ENCODE peak calls at places on chromosomes 7 and 10, in five cellular contexts. One of them, this sample, is unnamed.

GRCh38 chr7:4682621-4683042 is 537 bp downstream of the FOXK1 start:
- DNase-seq in trophoblast cell: peak; percentile 66
- DNase-seq in H1: peak; percentile 54
- DNase-seq in mesenchymal stem cell: peak; percentile 49
- DNase-seq in H9: peak; percentile 37
- DNase-seq in this sample: no peak

GRCh38 chr10:109852004-109852717 is 71.2 kb downstream of the XPNPEP1 start:
- DNase-seq in trophoblast cell: peak; percentile 75
- DNase-seq in H1: peak; percentile 93
- DNase-seq in mesenchymal stem cell: peak; percentile 71
- DNase-seq in H9: peak; percentile 77
- DNase-seq in this sample: peak; percentile 79

GRCh38 chr7:121327671-121328070 is 1.1 kb upstream of the WNT16 start:
- DNase-seq in trophoblast cell: no peak
- DNase-seq in H1: no peak
- DNase-seq in mesenchymal stem cell: no peak
- DNase-seq in H9: no peak
- DNase-seq in this sample: no peak

GRCh38 chr10:1114355-1115261 is 58.4 kb downstream of the WDR37 start:
- DNase-seq in trophoblast cell: no peak
- DNase-seq in H1: no peak
- DNase-seq in mesenchymal stem cell: no peak
- DNase-seq in H9: no peak
- DNase-seq in this sample: no peak

GRCh38 chr10:58350619-58351323 is 16.0 kb downstream of the UBE2D1 start:
- DNase-seq in trophoblast cell: peak; percentile 81
- DNase-seq in H1: no peak
- DNase-seq in mesenchymal stem cell: no peak
- DNase-seq in H9: no peak
- DNase-seq in this sample: no peak

GRCh38 chr10:119078422-119079179 is 2.0 kb downstream of the EIF3A start:
- DNase-seq in trophoblast cell: no peak
- DNase-seq in H1: no peak
- DNase-seq in mesenchymal stem cell: no peak
- DNase-seq in H9: no peak
- DNase-seq in this sample: no peak

GRCh38 chr7:39951156-39951942 is 1.3 kb downstream of the CDK13 start:
- DNase-seq in trophoblast cell: peak; percentile 58
- DNase-seq in H1: peak; percentile 78
- DNase-seq in mesenchymal stem cell: peak; percentile 77
- DNase-seq in H9: peak; percentile 77
- DNase-seq in this sample: peak; percentile 62

GRCh38 chr10:126017961-126018560 is 121.7 kb downstream of the FANK1 start:
- DNase-seq in trophoblast cell: no peak
- DNase-seq in H1: no peak
- DNase-seq in mesenchymal stem cell: peak; percentile 17
- DNase-seq in H9: no peak
- DNase-seq in this sample: no peak

GRCh38 chr7:102082693-102083385 is 203.8 kb upstream of the SH2B2 start:
- DNase-seq in trophoblast cell: peak; percentile 76
- DNase-seq in H1: no peak
- DNase-seq in mesenchymal stem cell: no peak
- DNase-seq in H9: no peak
- DNase-seq in this sample: no peak

GRCh38 chr10:12701696-12702095 is 299.8 kb downstream of the CCDC3 start:
- DNase-seq in trophoblast cell: no peak
- DNase-seq in H1: no peak
- DNase-seq in mesenchymal stem cell: peak; percentile 59
- DNase-seq in H9: no peak
- DNase-seq in this sample: no peak

GRCh38 chr7:43753401-43753800 is 5.1 kb upstream of the BLVRA start:
- DNase-seq in trophoblast cell: no peak
- DNase-seq in H1: no peak
- DNase-seq in mesenchymal stem cell: no peak
- DNase-seq in H9: no peak
- DNase-seq in this sample: no peak

GRCh38 chr7:70132802-70133201 is 534.5 kb downstream of the AUTS2 start:
- DNase-seq in trophoblast cell: no peak
- DNase-seq in H1: no peak
- DNase-seq in mesenchymal stem cell: no peak
- DNase-seq in H9: no peak
- DNase-seq in this sample: no peak

GRCh38 chr10:21628023-21628422 is 94.0 kb downstream of the MLLT10 start:
- DNase-seq in trophoblast cell: no peak
- DNase-seq in H1: no peak
- DNase-seq in mesenchymal stem cell: no peak
- DNase-seq in H9: no peak
- DNase-seq in this sample: no peak

GRCh38 chr10:21627331-21627730 is 93.3 kb downstream of the MLLT10 start:
- DNase-seq in trophoblast cell: no peak
- DNase-seq in H1: no peak
- DNase-seq in mesenchymal stem cell: no peak
- DNase-seq in H9: no peak
- DNase-seq in this sample: no peak

GRCh38 chr10:21624951-21625350 is 90.9 kb downstream of the MLLT10 start:
- DNase-seq in trophoblast cell: no peak
- DNase-seq in H1: no peak
- DNase-seq in mesenchymal stem cell: no peak
- DNase-seq in H9: no peak
- DNase-seq in this sample: no peak

GRCh38 chr10:21625623-21626229 is 91.7 kb downstream of the MLLT10 start:
- DNase-seq in trophoblast cell: no peak
- DNase-seq in H1: no peak
- DNase-seq in mesenchymal stem cell: no peak
- DNase-seq in H9: no peak
- DNase-seq in this sample: no peak

DNA sequence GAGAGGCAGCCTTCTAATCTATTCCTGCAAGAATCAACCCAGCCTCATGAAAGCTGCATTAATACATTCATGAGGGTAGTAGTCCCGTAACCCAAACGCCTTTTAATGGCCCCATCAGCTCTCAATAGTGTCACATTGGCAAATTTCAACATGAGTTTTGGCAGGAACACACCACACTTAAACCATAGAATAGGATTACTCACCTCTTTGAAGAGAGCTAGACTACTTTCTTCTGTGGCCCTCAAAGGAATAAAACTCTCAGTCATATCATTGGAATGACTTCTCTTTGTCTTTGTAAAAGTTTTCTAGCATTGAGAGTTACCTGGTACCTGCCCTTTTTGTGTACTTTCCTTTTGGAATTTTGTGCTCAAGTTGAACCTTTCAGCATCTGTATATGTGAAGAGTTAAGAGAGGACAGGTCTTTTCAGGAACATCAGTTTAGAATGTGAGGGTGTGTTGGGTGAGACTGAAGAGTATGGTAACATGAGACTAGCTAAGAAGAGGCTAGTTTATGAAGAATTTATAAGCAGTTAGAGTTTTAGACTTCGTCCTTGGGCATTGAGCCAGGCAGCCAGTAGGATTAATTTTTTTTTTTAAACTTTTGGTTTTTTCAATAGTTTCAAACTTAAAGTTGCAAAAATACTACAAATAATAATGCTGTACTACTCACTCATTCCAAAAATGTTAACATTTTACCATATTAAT is 92.6 kb downstream of the MLLT10 start:
- DNase-seq in trophoblast cell: no peak
- DNase-seq in H1: no peak
- DNase-seq in mesenchymal stem cell: no peak
- DNase-seq in H9: no peak
- DNase-seq in this sample: no peak
- H2BK12ac ChIP-seq in trophoblast cell: no peak overlapping the region
- H2BK12ac ChIP-seq in H1: no peak overlapping the region
- H2BK12ac ChIP-seq in mesenchymal stem cell: no peak overlapping the region
- H2BK12ac ChIP-seq in H9: no peak overlapping the region
- H2BK12ac ChIP-seq in this sample: no peak overlapping the region

DNA sequence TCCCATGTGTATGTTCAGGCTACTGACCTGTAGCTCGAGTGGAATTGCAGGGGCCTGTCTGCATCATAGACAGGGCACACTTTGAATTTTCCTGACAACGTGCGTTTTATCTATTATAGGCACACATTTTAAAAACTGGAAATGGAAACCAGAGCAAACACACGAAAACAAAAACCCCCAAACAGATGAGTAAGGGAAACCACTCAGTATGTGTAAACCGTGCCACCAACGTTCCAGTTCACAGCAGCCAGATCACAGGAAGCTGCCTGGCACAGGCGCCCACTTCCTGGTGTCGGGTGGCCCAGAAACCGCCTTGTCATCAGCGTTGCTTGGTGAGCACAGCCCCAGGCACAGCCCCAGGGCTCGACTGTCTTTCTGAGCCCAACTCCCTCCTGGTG is 34.5 kb upstream of the DNAJB6 start:
- DNase-seq in trophoblast cell: peak; percentile 95
- DNase-seq in H1: no peak
- DNase-seq in mesenchymal stem cell: no peak
- DNase-seq in H9: peak; percentile 63
- DNase-seq in this sample: no peak
- H3K4me2 ChIP-seq in trophoblast cell: no peak overlapping the region
- H3K4me2 ChIP-seq in H1: no peak overlapping the region
- H3K4me2 ChIP-seq in mesenchymal stem cell: no peak overlapping the region
- H3K4me2 ChIP-seq in H9: no peak overlapping the region
- H3K4me2 ChIP-seq in this sample: no peak overlapping the region

GRCh38 chr10:128870830-128871597 is 596.0 kb upstream of the MGMT start:
- DNase-seq in trophoblast cell: no peak
- DNase-seq in H1: peak; percentile 35
- DNase-seq in mesenchymal stem cell: no peak
- DNase-seq in H9: no peak
- DNase-seq in this sample: no peak

GRCh38 chr10:128867819-128868218 is 599.2 kb upstream of the MGMT start:
- DNase-seq in trophoblast cell: no peak
- DNase-seq in H1: no peak
- DNase-seq in mesenchymal stem cell: no peak
- DNase-seq in H9: no peak
- DNase-seq in this sample: no peak

GRCh38 chr10:128868481-128868880 is 598.6 kb upstream of the MGMT start:
- DNase-seq in trophoblast cell: no peak
- DNase-seq in H1: peak; percentile 8
- DNase-seq in mesenchymal stem cell: no peak
- DNase-seq in H9: no peak
- DNase-seq in this sample: no peak

GRCh38 chr10:128867119-128867518 is 599.9 kb upstream of the MGMT start:
- DNase-seq in trophoblast cell: no peak
- DNase-seq in H1: peak; percentile 4
- DNase-seq in mesenchymal stem cell: no peak
- DNase-seq in H9: no peak
- DNase-seq in this sample: no peak

DNA sequence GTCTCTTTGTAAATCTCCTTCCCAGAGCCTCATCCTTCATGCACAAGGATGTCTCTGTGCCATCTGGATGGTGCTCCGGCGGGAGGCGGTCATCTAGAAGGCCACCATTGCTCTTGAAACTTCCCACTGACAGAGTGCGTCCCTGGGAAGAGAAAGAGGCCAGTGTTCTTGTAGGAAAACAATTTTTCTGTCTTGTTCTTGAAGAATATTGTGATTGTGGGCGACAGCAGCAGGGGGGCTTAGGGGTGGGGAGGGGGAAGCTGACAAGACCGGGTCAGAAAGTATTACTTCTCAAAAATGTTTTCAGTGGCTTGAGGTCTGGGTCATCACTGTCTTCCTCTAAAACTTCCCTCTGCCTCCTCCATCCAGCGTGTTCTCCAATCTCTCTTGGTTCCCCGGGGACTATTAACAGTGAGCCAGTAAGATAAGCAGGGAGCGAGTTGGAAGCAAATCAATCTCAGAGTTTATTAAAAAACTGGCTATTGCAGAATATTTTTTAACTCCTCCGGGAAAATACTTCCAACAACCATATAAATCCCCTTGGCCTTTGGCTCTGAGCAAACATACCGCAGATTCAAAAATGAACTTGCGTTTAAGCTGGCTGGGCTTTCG is 597.8 kb upstream of the MGMT start:
- DNase-seq in trophoblast cell: no peak
- DNase-seq in H1: peak; percentile 6
- DNase-seq in mesenchymal stem cell: no peak
- DNase-seq in H9: no peak
- DNase-seq in this sample: no peak
- H2BK12ac ChIP-seq in trophoblast cell: no peak overlapping the region
- H2BK12ac ChIP-seq in H1: no peak overlapping the region
- H2BK12ac ChIP-seq in mesenchymal stem cell: no peak overlapping the region
- H2BK12ac ChIP-seq in H9: no peak overlapping the region
- H2BK12ac ChIP-seq in this sample: no peak overlapping the region

GRCh38 chr10:123269017-123269552 is 114.9 kb downstream of the BUB3 start:
- DNase-seq in trophoblast cell: peak; percentile 44
- DNase-seq in H1: no peak
- DNase-seq in mesenchymal stem cell: no peak
- DNase-seq in H9: no peak
- DNase-seq in this sample: no peak

GRCh38 chr10:123270806-123271205 is 116.6 kb downstream of the BUB3 start:
- DNase-seq in trophoblast cell: no peak
- DNase-seq in H1: no peak
- DNase-seq in mesenchymal stem cell: no peak
- DNase-seq in H9: no peak
- DNase-seq in this sample: no peak

GRCh38 chr10:123272171-123272570 is 118.0 kb downstream of the BUB3 start:
- DNase-seq in trophoblast cell: no peak
- DNase-seq in H1: no peak
- DNase-seq in mesenchymal stem cell: no peak
- DNase-seq in H9: no peak
- DNase-seq in this sample: no peak

GRCh38 chr10:123269675-123270074 is 115.5 kb downstream of the BUB3 start:
- DNase-seq in trophoblast cell: no peak
- DNase-seq in H1: no peak
- DNase-seq in mesenchymal stem cell: no peak
- DNase-seq in H9: no peak
- DNase-seq in this sample: no peak

GRCh38 chr10:123270221-123270620 is 116.0 kb downstream of the BUB3 start:
- DNase-seq in trophoblast cell: no peak
- DNase-seq in H1: no peak
- DNase-seq in mesenchymal stem cell: no peak
- DNase-seq in H9: no peak
- DNase-seq in this sample: no peak
- H3K4me2 ChIP-seq in trophoblast cell: no peak overlapping the region
- H3K4me2 ChIP-seq in H1: no peak overlapping the region
- H3K4me2 ChIP-seq in mesenchymal stem cell: no peak overlapping the region
- H3K4me2 ChIP-seq in H9: no peak overlapping the region
- H3K4me2 ChIP-seq in this sample: no peak overlapping the region

DNA sequence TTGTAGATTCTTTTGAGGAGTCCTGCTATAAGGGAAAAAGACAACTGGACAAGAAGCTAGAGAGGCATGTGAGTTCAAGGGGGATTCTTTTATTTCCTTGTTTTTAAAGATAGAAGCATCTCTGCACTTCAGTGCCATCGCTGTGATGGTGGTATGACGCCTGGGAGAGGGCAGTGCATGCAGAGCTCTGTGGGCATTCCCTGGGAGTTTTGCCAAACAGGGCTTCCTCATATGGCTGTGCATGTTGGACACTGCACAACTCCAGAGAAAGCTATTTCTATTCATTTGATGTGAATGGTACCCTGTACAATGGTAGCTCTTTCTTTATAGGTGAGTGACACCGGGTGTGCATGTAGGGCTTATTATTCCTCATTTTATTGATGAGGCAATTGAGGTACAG is 599.5 kb upstream of the DPP6 start:
- DNase-seq in trophoblast cell: no peak
- DNase-seq in H1: no peak
- DNase-seq in mesenchymal stem cell: no peak
- DNase-seq in H9: no peak
- DNase-seq in this sample: no peak
- H2BK12ac ChIP-seq in trophoblast cell: no peak overlapping the region
- H2BK12ac ChIP-seq in H1: no peak overlapping the region
- H2BK12ac ChIP-seq in mesenchymal stem cell: no peak overlapping the region
- H2BK12ac ChIP-seq in H9: no peak overlapping the region
- H2BK12ac ChIP-seq in this sample: no peak overlapping the region